ENCODE peak calls at places on chromosomes 2 and 18, in seven cellular contexts. C is heart left ventricle, B is iPS DF 6.9, K is hepatocyte, L is pancreas, X is GM23248, F is psoas muscle. H is an unnamed sample. For H3K4me1, the result is how much of the 10 kb centered on the place peaks cover.

GRCh38 chr2:15180379-15180778 is 380.8 kb downstream of the NBAS start:
- DNase-seq in L (no peak), F (no peak), K (no peak), X (no peak), B (no peak), C (no peak), H (no peak)

GRCh38 chr2:55888941-55889340 is 34.6 kb downstream of the EFEMP1 start:
- DNase-seq in B (no peak), L (no peak), C (no peak), F (peak), K (no peak), X (peak), H (no peak)

GRCh38 chr2:128494640-128495321 is 176.1 kb upstream of the HS6ST1 start:
- DNase-seq in K (no peak), C (peak), L (peak), X (no peak), F (no peak), B (no peak), H (no peak)

GRCh38 chr18:74803769-74804168 is 206.1 kb downstream of the ZNF407 start:
- DNase-seq in B (no peak), X (no peak), L (no peak), K (no peak), F (no peak), C (no peak), H (peak)

GRCh38 chr2:168127361-168127760 is 120.0 kb downstream of the STK39 start:
- DNase-seq in X (no peak), L (no peak), B (no peak), C (no peak), K (no peak), F (no peak), H (no peak)

GRCh38 chr2:232988444-232988843 is 24.6 kb downstream of the NGEF start:
- DNase-seq in C (no peak), X (peak), L (peak), B (no peak), F (peak), K (peak), H (peak)

GRCh38 chr18:12765127-12765526 is 62.3 kb downstream of the PSMG2 start:
- DNase-seq in L (no peak), B (no peak), K (no peak), C (no peak), X (no peak), F (no peak), H (peak)

GRCh38 chr18:63307555-63308200 is 11.9 kb downstream of the BCL2 start:
- DNase-seq in B (no peak), L (no peak), F (no peak), K (no peak), C (no peak), X (peak), H (no peak)

GRCh38 chr2:60484080-60484737 is 69.2 kb downstream of the BCL11A start:
- DNase-seq in K (no peak), L (no peak), B (no peak), F (no peak), X (peak), C (no peak), H (no peak)

GRCh38 chr2:105007367-105007766 is 30.5 kb upstream of the MRPS9 start:
- DNase-seq in B (no peak), K (no peak), C (no peak), L (no peak), F (no peak), X (no peak), H (no peak)

GRCh38 chr18:58493516-58494253 is 135.2 kb downstream of the ALPK2 start:
- DNase-seq in B (peak), C (peak), F (peak), L (peak), K (peak), X (peak), H (peak)

GRCh38 chr2:152505495-152505906 is 170.5 kb downstream of the FMNL2 start:
- DNase-seq in X (peak), F (peak), C (peak), B (no peak), L (no peak), K (no peak), H (no peak)

GRCh38 chr18:28411806-28412205 is 234.9 kb upstream of the CDH2 start:
- DNase-seq in C (peak), X (peak), F (no peak), B (no peak), L (no peak), K (no peak), H (no peak)

GRCh38 chr2:179139506-179139905 is 89.6 kb upstream of the CCDC141 start:
- DNase-seq in F (no peak), C (no peak), B (no peak), X (peak), K (no peak), L (no peak), H (no peak)

GRCh38 chr2:181462032-181462431 is 4.8 kb downstream of the ITGA4 start:
- DNase-seq in C (no peak), F (no peak), L (no peak), B (no peak), K (no peak), X (no peak), H (no peak)

GRCh38 chr2:3692375-3692774 is 11.0 kb upstream of the DCDC2C start:
- DNase-seq in C (no peak), F (no peak), L (no peak), B (no peak), K (no peak), X (peak), H (peak)

GRCh38 chr2:137179542-137179941 is 414.2 kb downstream of the THSD7B start:
- DNase-seq in K (no peak), X (no peak), C (no peak), F (no peak), B (no peak), L (no peak), H (no peak)

GRCh38 chr2:48347712-48348111 is 182.2 kb upstream of the STON1 start:
- DNase-seq in K (no peak), F (no peak), B (no peak), L (no peak), C (no peak), X (peak), H (no peak)

GRCh38 chr2:70828914-70829824 is 6.4 kb downstream of the CD207 start:
- DNase-seq in B (no peak), F (no peak), L (no peak), K (no peak), C (peak), X (peak), H (no peak)

GRCh38 chr2:226583715-226584114 is 215.9 kb downstream of the IRS1 start:
- DNase-seq in F (no peak), L (no peak), C (no peak), B (no peak), K (peak), X (peak), H (peak)

GRCh38 chr2:10030311-10030736 is 13.0 kb upstream of the KLF11 start:
- DNase-seq in B (no peak), C (no peak), K (no peak), L (no peak), F (no peak), X (peak), H (peak)

GRCh38 chr2:155301221-155301620 is 602.7 kb downstream of the KCNJ3 start:
- DNase-seq in K (no peak), F (no peak), B (no peak), C (no peak), L (no peak), X (no peak), H (no peak)

GRCh38 chr2:108396845-108397244 is 19.1 kb downstream of the SULT1C4 start:
- DNase-seq in K (no peak), L (no peak), X (peak), C (no peak), B (no peak), F (no peak), H (no peak)

GRCh38 chr2:217127744-217128143 is 267.9 kb upstream of the TNP1 start:
- DNase-seq in B (no peak), F (no peak), C (no peak), K (no peak), L (no peak), X (no peak), H (no peak)

GRCh38 chr2:28544915-28545589 is 49.2 kb downstream of the PLB1 start:
- DNase-seq in F (no peak), X (no peak), L (no peak), C (no peak), B (no peak), K (peak), H (peak)

GRCh38 chr2:63001576-63001975 is 49.1 kb upstream of the OTX1 start:
- DNase-seq in B (no peak), F (no peak), C (no peak), L (no peak), K (no peak), X (no peak), H (no peak)

GRCh38 chr2:74373189-74373588 is 6.9 kb downstream of the DCTN1 start:
- DNase-seq in L (no peak), C (peak), X (peak), B (no peak), F (peak), K (peak), H (peak)

GRCh38 chr2:140650825-140651224 is 1480.0 kb downstream of the LRP1B start:
- DNase-seq in B (no peak), X (peak), F (no peak), C (no peak), K (no peak), L (no peak), H (no peak)

GRCh38 chr2:23241106-23241505 is 143.9 kb upstream of the KLHL29 start:
- DNase-seq in C (no peak), F (no peak), B (no peak), L (no peak), K (no peak), X (no peak), H (no peak)

DNA sequence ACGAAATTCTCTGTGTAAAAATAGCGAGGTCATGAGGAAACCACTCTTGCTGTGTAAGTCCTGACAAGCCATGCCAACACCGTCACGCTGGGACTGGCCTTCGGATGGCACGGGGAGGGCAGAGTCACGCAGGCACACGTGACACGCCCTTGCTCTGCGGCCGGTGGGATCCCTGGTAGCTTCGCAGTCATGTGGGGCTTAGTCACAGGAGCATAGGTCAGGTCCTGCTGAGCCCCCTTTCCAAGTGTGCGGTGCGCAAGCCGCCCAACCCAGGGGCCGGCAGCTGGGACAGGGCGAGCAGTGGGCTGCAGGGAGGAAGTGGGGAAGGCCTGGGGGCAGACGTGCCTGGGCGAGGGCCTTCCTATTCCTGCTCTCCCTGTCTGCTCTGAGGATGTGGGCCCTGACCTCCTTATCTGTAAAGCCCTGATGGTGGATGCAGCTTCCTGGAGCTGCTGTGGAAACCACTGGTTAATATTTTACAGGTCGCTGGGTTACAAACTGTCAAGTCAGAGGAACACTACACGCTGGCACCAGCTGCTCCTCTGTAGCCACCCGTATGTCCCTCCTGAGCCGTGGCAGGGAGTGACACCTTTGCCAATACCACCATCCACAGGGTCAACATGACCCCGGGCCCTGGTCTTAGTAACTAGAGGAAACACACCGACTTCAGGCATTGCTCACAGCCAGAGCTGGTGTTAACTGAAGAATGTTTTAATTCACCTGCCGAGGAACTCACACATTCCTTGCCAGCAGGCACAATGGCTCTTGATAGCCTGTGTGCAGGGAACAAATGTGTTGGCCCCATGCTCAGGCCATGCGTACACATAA is 17.8 kb downstream of the MBP start:
- DNase-seq in B (no peak), L (peak), K (peak), X (peak), F (peak), C (peak), H (peak)
- H3K27ac ChIP-seq in B (no peak), L (peak), K (peak), X (peak), F (peak), C (peak), H (peak)

GRCh38 chr2:6107290-6107689 is 415.1 kb downstream of the SOX11 start:
- DNase-seq in X (no peak), K (no peak), F (no peak), B (no peak), L (no peak), C (no peak), H (no peak)

GRCh38 chr2:6109801-6110200 is 417.6 kb downstream of the SOX11 start:
- DNase-seq in K (no peak), F (no peak), B (no peak), C (no peak), X (no peak), L (no peak), H (no peak)

GRCh38 chr2:6113796-6114195 is 421.6 kb downstream of the SOX11 start:
- DNase-seq in X (no peak), B (no peak), F (no peak), L (no peak), K (no peak), C (no peak), H (no peak)

DNA sequence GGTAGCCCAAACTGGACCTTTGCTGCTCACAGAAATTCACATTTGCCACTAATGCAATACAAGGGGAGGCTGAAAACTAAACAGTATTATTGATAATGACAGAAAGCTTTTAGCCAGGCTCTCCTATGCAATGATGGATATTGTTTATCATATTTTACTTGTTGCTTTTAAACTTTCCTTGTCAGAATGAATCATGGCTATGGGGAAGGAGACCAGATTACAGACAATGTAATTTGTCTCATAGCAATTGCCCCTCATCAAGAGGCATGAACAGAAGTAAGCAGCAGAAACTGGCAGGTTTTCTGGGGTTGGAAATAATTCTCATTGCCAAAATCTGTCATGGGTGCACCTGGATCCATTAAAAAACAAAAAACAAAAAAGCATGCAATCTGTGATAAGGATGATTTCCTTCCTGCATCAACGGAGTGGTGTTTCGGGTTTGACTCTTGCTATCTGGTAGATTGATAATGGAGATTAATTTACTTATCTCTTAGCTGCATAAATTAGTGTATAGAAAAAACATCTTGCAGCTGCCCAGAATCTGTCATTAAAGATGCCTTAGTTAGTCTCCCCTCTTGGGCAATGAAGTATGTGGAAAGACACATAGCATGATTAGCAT is 419.6 kb downstream of the SOX11 start:
- DNase-seq in C (no peak), K (no peak), B (no peak), X (no peak), F (no peak), L (no peak), H (no peak)
- H3K4me1 ChIP-seq in C (under half), K (under half), B (under half), X (under half), F (under half), L (under half), H (under half)

DNA sequence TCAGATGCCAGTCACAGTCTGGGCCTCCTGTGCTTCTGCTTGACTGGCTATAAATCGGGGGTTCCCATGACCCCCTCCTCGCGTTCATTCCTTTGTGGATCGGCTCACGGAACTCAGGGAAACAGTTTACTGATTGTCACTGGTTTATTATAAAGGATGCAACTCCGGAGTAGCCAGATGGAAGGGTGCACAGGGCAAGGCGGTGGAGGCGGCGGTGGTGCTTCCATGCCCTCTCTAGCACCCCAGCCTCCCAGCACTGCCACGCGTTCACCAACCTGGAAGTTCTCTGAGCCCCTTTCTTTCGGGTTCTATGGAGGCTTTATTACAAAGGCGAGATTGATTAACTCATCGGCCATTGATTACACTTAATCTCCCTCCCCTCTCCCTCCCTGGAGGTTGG is 15.6 kb downstream of the LPIN1 start:
- DNase-seq in L (no peak), C (no peak), F (no peak), B (no peak), K (no peak), X (no peak), H (no peak)
- H3K27ac ChIP-seq in L (no peak), C (no peak), F (peak), B (no peak), K (no peak), X (no peak), H (no peak)

GRCh38 chr2:101776172-101777043 is 78.9 kb downstream of the MAP4K4 start:
- DNase-seq in L (no peak), C (no peak), B (no peak), X (no peak), K (peak), F (no peak), H (peak)

GRCh38 chr2:101773137-101773536 is 75.6 kb downstream of the MAP4K4 start:
- DNase-seq in K (no peak), C (no peak), B (no peak), F (no peak), L (no peak), X (no peak), H (no peak)

GRCh38 chr2:101775636-101776035 is 78.1 kb downstream of the MAP4K4 start:
- DNase-seq in K (no peak), C (no peak), X (no peak), L (no peak), B (no peak), F (no peak), H (no peak)

GRCh38 chr2:101777337-101777736 is 79.8 kb downstream of the MAP4K4 start:
- DNase-seq in L (no peak), C (no peak), K (no peak), F (no peak), X (no peak), B (no peak), H (no peak)

GRCh38 chr2:101775092-101775491 is 77.6 kb downstream of the MAP4K4 start:
- DNase-seq in C (no peak), K (no peak), B (no peak), X (peak), F (no peak), L (no peak), H (no peak)
- H3K4me1 ChIP-seq in C (under half), K (under half), B (under half), X (under half), F (half or more), L (under half), H (under half)

GRCh38 chr18:43077510-43078290 is 37.8 kb downstream of the RIT2 start:
- DNase-seq in L (no peak), B (no peak), F (no peak), K (no peak), X (no peak), C (no peak), H (no peak)

GRCh38 chr18:43081396-43081795 is 34.1 kb downstream of the RIT2 start:
- DNase-seq in K (no peak), C (no peak), L (no peak), X (no peak), B (no peak), F (no peak), H (no peak)

GRCh38 chr18:43079422-43079821 is 36.1 kb downstream of the RIT2 start:
- DNase-seq in C (no peak), F (no peak), L (no peak), K (no peak), X (no peak), B (no peak), H (no peak)

GRCh38 chr18:43078485-43079092 is 36.9 kb downstream of the RIT2 start:
- DNase-seq in B (no peak), C (no peak), K (no peak), X (no peak), L (no peak), F (no peak), H (no peak)

DNA sequence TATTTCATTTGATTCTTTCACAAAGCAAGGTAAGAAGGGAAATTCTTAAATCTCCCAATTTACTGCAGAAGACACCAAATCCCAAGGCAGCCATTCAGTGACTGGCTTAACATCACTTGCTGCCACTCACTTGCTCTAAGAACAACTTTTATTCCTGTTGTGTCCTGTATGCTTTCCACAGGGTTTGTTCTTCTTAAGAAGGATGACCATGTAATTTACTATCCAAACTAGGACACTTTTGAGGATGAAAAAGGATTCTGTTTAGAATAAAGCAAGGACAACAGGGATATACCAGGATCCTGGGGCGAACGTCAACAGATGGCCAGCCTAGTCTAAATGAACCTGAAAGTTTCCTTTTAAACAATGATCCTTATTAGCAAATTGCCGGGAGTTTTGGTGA is 34.8 kb downstream of the RIT2 start:
- DNase-seq in L (no peak), F (no peak), C (no peak), X (no peak), K (no peak), B (no peak), H (no peak)
- H3K27ac ChIP-seq in L (no peak), F (no peak), C (no peak), X (no peak), K (no peak), B (no peak), H (no peak)

GRCh38 chr2:106089611-106090010 is 104.5 kb downstream of the UXS1 start:
- DNase-seq in X (no peak), L (no peak), B (no peak), C (no peak), F (no peak), K (no peak), H (no peak)
- H3K4me1 ChIP-seq in X (under half), L (under half), B (under half), C (under half), F (under half), K (under half), H (under half)

H was measured in small intestine.